ENCODE peak calls at places on chromosomes 12 and 14, in seven cellular contexts. X is CD8-positive, alpha-beta memory T cell; S is AG08396; F is osteocyte; V is fibroblast of lung; L is ELF-1; N is OCI-LY7. U is an unnamed sample.

GRCh38 chr12:81888341-81888740 is 129.2 kb upstream of the PPFIA2 start:
- DNase-seq in X (no peak), S (no peak), F (no peak), V (peak; percentile 89), L (no peak), N (no peak), U (no peak)

GRCh38 chr14:85234626-85235025 is 295.3 kb upstream of the FLRT2 start:
- DNase-seq in X (no peak), S (no peak), F (no peak), V (no peak), L (no peak), N (no peak), U (no peak)

GRCh38 chr14:80215756-80216581 is 4.7 kb upstream of the DIO2 start:
- DNase-seq in X (no peak), S (peak; percentile 14), F (no peak), V (peak; percentile 62), L (peak; percentile 15), N (no peak), U (peak; percentile 48)

GRCh38 chr12:29035112-29035511 is 114.0 kb upstream of the FAR2 start:
- DNase-seq in X (no peak), S (no peak), F (no peak), V (no peak), L (no peak), N (no peak), U (no peak)

GRCh38 chr14:75198291-75198933 is 22.0 kb upstream of the TMED10 start:
- DNase-seq in X (no peak), S (no peak), F (no peak), V (peak; percentile 23), L (no peak), N (no peak), U (no peak)

GRCh38 chr12:31843399-31844095 is 114.7 kb upstream of the AMN1 start:
- DNase-seq in X (no peak), S (no peak), F (no peak), V (no peak), L (no peak), N (no peak), U (no peak)

GRCh38 chr12:124508323-124509096 is 58.9 kb downstream of the NCOR2 start:
- DNase-seq in X (no peak), S (no peak), F (no peak), V (peak; percentile 62), L (no peak), N (no peak), U (no peak)

GRCh38 chr12:46459881-46460545 is 87.4 kb upstream of the SLC38A2 start:
- DNase-seq in X (peak; percentile 19), S (no peak), F (no peak), V (no peak), L (no peak), N (peak; percentile 25), U (no peak)

GRCh38 chr14:53260286-53260685 is 107.2 kb upstream of the DDHD1 start:
- DNase-seq in X (no peak), S (no peak), F (no peak), V (no peak), L (peak; percentile 90), N (no peak), U (no peak)

GRCh38 chr12:105020241-105020962 is 34.3 kb downstream of the NOPCHAP1 start:
- DNase-seq in X (no peak), S (no peak), F (no peak), V (no peak), L (no peak), N (no peak), U (no peak)

GRCh38 chr14:47948981-47949380 is 273.6 kb upstream of the MDGA2 start:
- DNase-seq in X (no peak), S (no peak), F (no peak), V (no peak), L (no peak), N (no peak), U (no peak)

GRCh38 chr14:87638196-87638595 is 354.8 kb downstream of the GALC start:
- DNase-seq in X (no peak), S (no peak), F (no peak), V (no peak), L (no peak), N (no peak), U (no peak)

GRCh38 chr12:104638218-104638617 is 181.5 kb downstream of the CHST11 start:
- DNase-seq in X (no peak), S (no peak), F (no peak), V (no peak), L (no peak), N (no peak), U (no peak)

GRCh38 chr12:29187756-29188155 is 38.7 kb downstream of the FAR2 start:
- DNase-seq in X (no peak), S (peak; percentile 28), F (no peak), V (no peak), L (no peak), N (no peak), U (peak; percentile 71)

GRCh38 chr14:36506732-36507614 is 13.1 kb downstream of the NKX2-1 start:
- DNase-seq in X (no peak), S (peak; percentile 3), F (no peak), V (no peak), L (no peak), N (no peak), U (no peak)

GRCh38 chr12:1277905-1278304 is 286.9 kb downstream of the ERC1 start:
- DNase-seq in X (peak; percentile 89), S (no peak), F (no peak), V (no peak), L (peak; percentile 19), N (peak; percentile 11), U (no peak)

GRCh38 chr12:116813271-116814041 is 67.8 kb downstream of the HRK start:
- DNase-seq in X (no peak), S (no peak), F (no peak), V (peak; percentile 18), L (no peak), N (no peak), U (no peak)

GRCh38 chr12:49784756-49785409 is 43.3 kb downstream of the NCKAP5L start:
- DNase-seq in X (no peak), S (no peak), F (no peak), V (peak; percentile 52), L (no peak), N (no peak), U (peak; percentile 63)

GRCh38 chr12:83179999-83180398 is 493.3 kb downstream of the TMTC2 start:
- DNase-seq in X (no peak), S (no peak), F (no peak), V (no peak), L (no peak), N (no peak), U (no peak)

GRCh38 chr12:32024884-32025599 is 65.8 kb downstream of the RESF1 start:
- DNase-seq in X (peak; percentile 10), S (no peak), F (no peak), V (peak; percentile 11), L (peak; percentile 37), N (no peak), U (no peak)

GRCh38 chr14:73741876-73742519 is 27.8 kb upstream of the PNMA1 start:
- DNase-seq in X (peak; percentile 63), S (no peak), F (no peak), V (no peak), L (peak; percentile 47), N (peak; percentile 11), U (no peak)

GRCh38 chr12:5018677-5019076 is 25.0 kb upstream of the KCNA5 start:
- DNase-seq in X (no peak), S (no peak), F (no peak), V (no peak), L (no peak), N (no peak), U (no peak)

GRCh38 chr12:91811481-91812287 is 334.0 kb downstream of the BTG1 start:
- DNase-seq in X (peak; percentile 77), S (peak; percentile 39), F (no peak), V (peak; percentile 47), L (peak; percentile 62), N (peak; percentile 66), U (peak; percentile 54)

GRCh38 chr14:60618200-60618599 is 31.1 kb downstream of the SIX1 start:
- DNase-seq in X (no peak), S (no peak), F (no peak), V (no peak), L (no peak), N (no peak), U (no peak)

GRCh38 chr12:124390442-124391116 is 95.7 kb downstream of the RFLNA start:
- DNase-seq in X (no peak), S (peak; percentile 85), F (no peak), V (peak; percentile 85), L (no peak), N (peak; percentile 45), U (peak; percentile 69)

GRCh38 chr12:72865921-72866320 is 593.8 kb downstream of the TRHDE start:
- DNase-seq in X (no peak), S (no peak), F (no peak), V (peak; percentile 8), L (no peak), N (no peak), U (no peak)

GRCh38 chr12:130126023-130126432 is 36.2 kb upstream of the FZD10 start:
- DNase-seq in X (no peak), S (no peak), F (no peak), V (no peak), L (peak; percentile 27), N (no peak), U (no peak)

GRCh38 chr12:6461401-6462233 is 8.9 kb downstream of the VAMP1 start:
- DNase-seq in X (peak; percentile 88), S (no peak), F (no peak), V (no peak), L (no peak), N (peak; percentile 96), U (no peak)

GRCh38 chr14:21244546-21244945 is 24.7 kb downstream of the HNRNPC start:
- DNase-seq in X (no peak), S (no peak), F (no peak), V (no peak), L (no peak), N (no peak), U (no peak)

GRCh38 chr12:67986632-67987031 is 2.6 kb upstream of the IFNG-AS1 start:
- DNase-seq in X (no peak), S (no peak), F (no peak), V (no peak), L (no peak), N (no peak), U (no peak)